ENCODE peak calls at places on chromosome 19, in nine cellular contexts. N, E, Z, D, T, J, X, Q and Y are unnamed samples. For H3K36me3, the result is how much of the 10 kb centered on the place peaks cover.

GRCh38 chr19:29687244-29687896 is 22.1 kb downstream of the PLEKHF1 start:
- DNase-seq in J (peak), X (peak), Q (no peak), E (no peak), D (no peak), N (no peak), T (no peak), Z (no peak), Y (peak)

GRCh38 chr19:42268142-42268703 is 829 bp upstream of the CIC start:
- DNase-seq in T (peak), J (peak), D (peak), X (peak), Q (peak), N (peak), Z (peak), E (peak), Y (peak)

GRCh38 chr19:29563688-29564087 is 37.9 kb downstream of the VSTM2B start:
- DNase-seq in Z (no peak), E (no peak), T (no peak), N (no peak), Q (no peak), D (no peak), X (no peak), J (no peak), Y (no peak)

GRCh38 chr19:2488405-2488941 is 12.5 kb downstream of the GADD45B start:
- DNase-seq in X (no peak), E (no peak), N (no peak), D (peak), Z (peak), J (no peak), T (no peak), Q (no peak), Y (no peak)

GRCh38 chr19:43560687-43561086 is 14.6 kb downstream of the XRCC1 start:
- DNase-seq in Q (no peak), Z (no peak), T (no peak), X (no peak), E (no peak), D (no peak), N (no peak), J (no peak), Y (no peak)

GRCh38 chr19:51375504-51376221 is 3.2 kb upstream of the NKG7 start:
- DNase-seq in T (no peak), N (no peak), E (no peak), X (no peak), Z (no peak), Q (no peak), J (no peak), D (no peak), Y (no peak)

GRCh38 chr19:3132971-3133792 is 2.7 kb upstream of the GNA15 start:
- DNase-seq in E (no peak), N (no peak), X (no peak), J (no peak), Q (no peak), D (no peak), Z (peak), T (no peak), Y (peak)

GRCh38 chr19:3949997-3950859 is 17.4 kb downstream of the NMRK2 start:
- DNase-seq in E (no peak), J (no peak), Q (no peak), X (no peak), Z (no peak), D (no peak), N (no peak), T (no peak), Y (no peak)

GRCh38 chr19:51726049-51726448 is 2.3 kb upstream of the HAS1 start:
- DNase-seq in Q (no peak), Z (peak), J (peak), X (peak), T (peak), E (no peak), N (no peak), D (no peak), Y (no peak)

GRCh38 chr19:15035795-15036311 is 13.4 kb upstream of the CASP14 start:
- DNase-seq in J (no peak), E (no peak), Z (no peak), X (no peak), Q (no peak), T (no peak), D (no peak), N (no peak), Y (no peak)

GRCh38 chr19:53847555-53847954 is 20.1 kb upstream of the MYADM start:
- DNase-seq in E (no peak), X (no peak), N (no peak), D (no peak), Q (no peak), T (no peak), Z (no peak), J (no peak), Y (no peak)

GRCh38 chr19:13888281-13888680 is 11.3 kb downstream of the NANOS3 start:
- DNase-seq in N (no peak), Z (peak), X (no peak), J (no peak), E (no peak), Q (no peak), D (no peak), T (no peak), Y (no peak)

GRCh38 chr19:39265321-39265916 is 2.8 kb upstream of the IFNL2 start:
- DNase-seq in J (no peak), X (no peak), Z (no peak), D (no peak), E (no peak), T (peak), N (no peak), Q (no peak), Y (no peak)

GRCh38 chr19:16548956-16549355 is 6.7 kb upstream of the CHERP start:
- DNase-seq in D (no peak), X (no peak), Z (no peak), E (no peak), T (no peak), Q (no peak), N (no peak), J (no peak), Y (no peak)

GRCh38 chr19:21084343-21084742 is 2.3 kb downstream of the ZNF714 start:
- DNase-seq in Q (no peak), E (no peak), Z (no peak), D (no peak), T (no peak), N (no peak), X (no peak), J (peak), Y (peak)

GRCh38 chr19:3365447-3366103 is 808 bp upstream of the NFIC start:
- DNase-seq in D (peak), J (no peak), Z (peak), E (no peak), Q (no peak), X (peak), N (peak), T (peak), Y (no peak)

GRCh38 chr19:34232566-34233481 is 21.5 kb upstream of the GARRE1 start:
- DNase-seq in D (peak), E (no peak), J (peak), Z (no peak), N (peak), T (peak), Q (no peak), X (peak), Y (peak)
- TF ChIP-seq CTCF in D (no peak), E (no peak), J (no peak), Z (no peak), N (no peak), T (no peak), Q (no peak), X (no peak), Y (no peak)

GRCh38 chr19:17751912-17752273 is 616 bp downstream of the FCHO1 start:
- DNase-seq in Z (no peak), E (no peak), Q (no peak), N (no peak), X (no peak), T (no peak), D (no peak), J (no peak), Y (no peak)
- H3K4me3 ChIP-seq in Z (peak), E (peak), Q (no peak), N (peak), X (no peak), T (no peak), D (no peak), J (no peak), Y (no peak)

GRCh38 chr19:1082165-1082927 is 12.8 kb downstream of the POLR2E start:
- DNase-seq in D (peak), J (no peak), Z (peak), N (peak), E (peak), T (peak), Q (peak), X (no peak), Y (no peak)
- H3K36me3 ChIP-seq in D (under half), J (under half), Z (under half), N (half or more), E (half or more), T (under half), Q (under half), X (under half), Y (under half)

GRCh38 chr19:12730054-12730453 is 4.4 kb downstream of the TRIR start:
- DNase-seq in Q (no peak), X (no peak), D (no peak), T (no peak), Z (no peak), N (no peak), J (no peak), E (peak), Y (no peak)

GRCh38 chr19:12733907-12734214 is 623 bp downstream of the TRIR start:
- DNase-seq in X (no peak), Q (no peak), J (no peak), T (no peak), Z (no peak), E (no peak), N (no peak), D (no peak), Y (no peak)

GRCh38 chr19:12736854-12737665 is at the start of gene GET3:
- DNase-seq in T (peak), Z (peak), J (peak), X (peak), E (peak), N (peak), D (peak), Q (peak), Y (peak)

GRCh38 chr19:12731337-12731736 is 3.1 kb downstream of the TRIR start:
- DNase-seq in Z (no peak), D (no peak), J (no peak), X (no peak), N (no peak), E (no peak), T (no peak), Q (no peak), Y (no peak)

GRCh38 chr19:12733369-12733896 is 1.1 kb downstream of the TRIR start:
- DNase-seq in J (peak), E (peak), X (no peak), Q (no peak), Z (no peak), D (peak), T (peak), N (no peak), Y (no peak)
- TF ChIP-seq CTCF in J (peak), E (peak), X (no peak), Q (no peak), Z (no peak), D (peak), T (peak), N (no peak), Y (peak)